ENCODE peak calls at places on chromosomes 4 and X, in four cellular contexts. V is K562, X is HepG2, S is GM12878. A is an unnamed sample.

GRCh38 chrX:70001269-70001668 is 48.5 kb downstream of the AWAT2 start:
- DNase-seq in X (no peak), V (no peak), S (no peak), A (no peak)

GRCh38 chrX:47571215-47571614 is 10.2 kb downstream of the ARAF start:
- DNase-seq in V (no peak), S (no peak), X (no peak), A (no peak)

GRCh38 chr4:117783716-117784115 is 250.6 kb upstream of the NDST3 start:
- DNase-seq in S (no peak), V (no peak), X (no peak), A (no peak)

GRCh38 chrX:40471965-40472648 is 108.7 kb upstream of the ATP6AP2 start:
- DNase-seq in S (peak), X (peak), V (peak), A (peak)

GRCh38 chr4:7110546-7110945 is 42.7 kb upstream of the GRPEL1 start:
- DNase-seq in X (no peak), V (no peak), S (no peak), A (no peak)

GRCh38 chr4:128347175-128347868 is 59.7 kb upstream of the PGRMC2 start:
- DNase-seq in X (no peak), S (no peak), V (peak), A (no peak)

GRCh38 chr4:47642985-47643745 is 158.1 kb downstream of the ATP10D start:
- DNase-seq in X (no peak), V (no peak), S (no peak), A (no peak)

GRCh38 chr4:169270156-169270809 is 473 bp downstream of the SH3RF1 start:
- DNase-seq in X (no peak), S (no peak), V (peak), A (peak)

GRCh38 chr4:98994474-98995182 is 893 bp upstream of the METAP1 start:
- DNase-seq in X (peak), S (no peak), V (peak), A (peak)

GRCh38 chr4:15740764-15741404 is 37.2 kb upstream of the CD38 start:
- DNase-seq in V (no peak), S (no peak), X (peak), A (peak)

GRCh38 chr4:11628093-11628725 is 199.5 kb upstream of the HS3ST1 start:
- DNase-seq in X (no peak), S (no peak), V (no peak), A (no peak)

GRCh38 chrX:13893826-13894225 is 76.9 kb upstream of the GPM6B start:
- DNase-seq in V (no peak), X (no peak), S (no peak), A (no peak)

GRCh38 chr4:6769138-6769983 is 13.2 kb upstream of the KIAA0232 start:
- DNase-seq in X (no peak), S (no peak), V (no peak), A (no peak)

GRCh38 chrX:11352296-11352741 is 59.1 kb downstream of the AMELX start:
- DNase-seq in V (peak), S (no peak), X (no peak), A (no peak)

GRCh38 chrX:13647709-13648212 is 5.2 kb upstream of the TCEANC start:
- DNase-seq in S (no peak), X (peak), V (peak), A (no peak)

GRCh38 chr4:153465583-153465921 is 608 bp upstream of the TMEM131L start:
- DNase-seq in X (peak), S (no peak), V (peak), A (peak)

GRCh38 chr4:150090836-150091235 is 12.6 kb downstream of the DCLK2 start:
- DNase-seq in S (no peak), X (no peak), V (no peak), A (no peak)

GRCh38 chr4:10100734-10101216 is 15.8 kb downstream of the WDR1 start:
- DNase-seq in V (no peak), S (no peak), X (no peak), A (no peak)

GRCh38 chr4:186264660-186265059 is 1.3 kb upstream of the F11 start:
- DNase-seq in X (no peak), S (no peak), V (no peak), A (no peak)

GRCh38 chrX:46693149-46693548 is 65.8 kb downstream of the SLC9A7 start:
- DNase-seq in X (no peak), S (peak), V (no peak), A (no peak)

GRCh38 chr4:77040856-77041576 is 34.8 kb downstream of the CCNI start:
- DNase-seq in X (no peak), V (no peak), S (no peak), A (peak)

GRCh38 chr4:77040265-77040664 is 35.5 kb downstream of the CCNI start:
- DNase-seq in S (no peak), X (no peak), V (no peak), A (no peak)

GRCh38 chr4:77036206-77036605 is 39.6 kb downstream of the CCNI start:
- DNase-seq in V (no peak), X (no peak), S (no peak), A (no peak)

GRCh38 chr4:77035153-77035552 is 40.6 kb downstream of the CCNI start:
- DNase-seq in X (no peak), S (no peak), V (no peak), A (no peak)

DNA sequence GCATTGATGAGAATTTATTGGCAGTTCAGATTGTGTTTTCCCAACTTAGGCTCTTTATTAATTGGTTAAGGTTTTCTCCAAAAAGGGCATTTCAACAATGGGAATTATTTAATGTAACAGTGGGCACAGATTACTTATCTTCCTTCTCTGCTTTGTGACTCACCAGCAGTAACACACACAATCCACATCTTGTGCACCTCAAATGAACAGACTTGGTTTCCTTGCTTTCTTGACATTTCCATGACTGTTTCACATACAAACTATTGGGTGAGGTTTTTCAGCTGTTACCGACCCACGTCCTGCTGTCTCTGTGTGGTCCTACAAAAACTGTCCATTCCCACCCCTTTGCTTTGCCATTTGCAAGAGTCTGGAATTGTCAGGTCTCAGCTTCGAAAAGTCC is 38.1 kb downstream of the CCNI start:
- DNase-seq in V (no peak), X (no peak), S (no peak), A (no peak)
- TF ChIP-seq JUND in V (no peak), X (no peak), S (no peak), A (no peak)

DNA sequence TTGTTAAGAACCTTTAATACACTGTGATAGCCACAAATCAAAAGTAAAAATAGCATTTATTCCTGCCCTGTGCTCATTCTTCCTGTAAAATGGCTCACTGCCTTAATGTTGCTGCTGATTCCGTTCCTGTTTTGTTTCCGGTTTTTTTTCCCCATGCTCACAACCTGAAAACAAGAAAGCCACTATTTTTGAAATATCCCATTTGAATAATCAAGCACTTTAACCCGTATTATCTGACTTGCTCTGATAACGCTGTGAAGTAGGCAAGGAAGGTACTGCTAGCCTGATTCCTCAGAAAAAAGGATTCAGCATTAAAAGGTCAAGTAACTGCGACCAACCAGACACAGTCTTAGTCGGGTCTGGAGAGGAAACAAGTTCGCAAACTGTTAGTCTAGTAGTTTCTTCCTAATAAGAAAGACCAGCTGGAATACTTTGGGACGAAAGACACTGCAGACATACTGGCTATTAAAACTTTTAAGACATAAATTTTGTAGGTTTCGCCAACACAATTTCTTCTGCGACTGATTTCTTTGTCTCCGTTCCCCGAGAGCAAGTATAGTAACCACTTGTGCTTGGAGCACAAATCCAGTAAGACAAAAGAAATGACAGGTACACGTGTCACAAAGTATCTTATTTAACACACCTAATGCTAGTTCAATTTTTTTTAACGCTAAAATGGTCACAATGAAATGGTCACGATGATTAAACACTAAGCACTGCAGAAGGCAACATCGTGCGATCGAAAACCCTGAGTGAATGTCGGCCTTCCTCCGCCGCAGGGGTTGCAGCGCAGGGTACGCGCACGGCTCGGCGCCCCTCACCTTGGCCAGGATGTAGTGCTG is 799 bp downstream of the COX18 start:
- DNase-seq in S (peak), V (peak), X (peak), A (no peak)
- TF ChIP-seq JUND in S (no peak), V (no peak), X (no peak), A (no peak)

DNA sequence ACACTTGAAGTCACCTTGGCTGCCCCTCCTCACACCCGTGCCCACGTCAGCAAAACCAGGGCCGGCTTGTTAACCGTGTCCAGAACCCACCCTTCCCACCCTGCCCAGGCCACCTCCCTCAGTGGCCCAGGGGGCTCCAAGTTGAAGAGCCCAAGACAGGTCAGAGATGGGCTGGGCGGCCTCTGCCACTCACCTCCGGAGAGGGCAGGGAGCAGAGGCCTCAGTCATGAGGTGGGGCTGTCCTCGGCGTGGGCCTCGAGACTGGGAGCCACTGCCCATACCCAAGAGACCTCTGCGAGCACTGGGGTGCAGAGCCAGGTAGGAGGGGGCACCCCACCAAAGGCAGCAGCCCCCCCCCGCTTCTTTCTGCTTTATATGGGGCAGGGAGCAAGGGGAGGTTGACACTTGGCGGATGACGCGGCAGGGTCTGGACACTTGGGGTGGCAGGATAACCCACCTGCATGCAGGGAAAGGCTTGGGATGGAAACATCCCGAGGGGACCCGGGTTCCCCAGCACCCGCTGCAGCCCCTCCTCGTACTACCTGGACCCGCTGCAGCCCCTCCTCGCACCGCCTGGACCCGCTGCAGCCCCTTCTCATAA is 38.0 kb upstream of the SPON2 start:
- DNase-seq in S (no peak), X (no peak), V (no peak), A (no peak)
- TF ChIP-seq JUND in S (no peak), X (no peak), V (no peak), A (no peak)

GRCh38 chrX:44224760-44225159 is 118.7 kb downstream of the EFHC2 start:
- DNase-seq in X (no peak), S (no peak), V (no peak), A (no peak)

GRCh38 chrX:44225667-44226066 is 117.8 kb downstream of the EFHC2 start:
- DNase-seq in V (no peak), S (no peak), X (no peak), A (no peak)

GRCh38 chrX:44227981-44228380 is 115.5 kb downstream of the EFHC2 start:
- DNase-seq in S (no peak), X (no peak), V (no peak), A (no peak)

GRCh38 chrX:44218465-44218864 is 125.0 kb downstream of the EFHC2 start:
- DNase-seq in V (no peak), X (no peak), S (no peak), A (no peak)

GRCh38 chrX:44223150-44223549 is 120.3 kb downstream of the EFHC2 start:
- DNase-seq in V (no peak), X (no peak), S (no peak), A (peak)
- TF ChIP-seq JUND in V (no peak), X (no peak), S (no peak), A (no peak)

DNA sequence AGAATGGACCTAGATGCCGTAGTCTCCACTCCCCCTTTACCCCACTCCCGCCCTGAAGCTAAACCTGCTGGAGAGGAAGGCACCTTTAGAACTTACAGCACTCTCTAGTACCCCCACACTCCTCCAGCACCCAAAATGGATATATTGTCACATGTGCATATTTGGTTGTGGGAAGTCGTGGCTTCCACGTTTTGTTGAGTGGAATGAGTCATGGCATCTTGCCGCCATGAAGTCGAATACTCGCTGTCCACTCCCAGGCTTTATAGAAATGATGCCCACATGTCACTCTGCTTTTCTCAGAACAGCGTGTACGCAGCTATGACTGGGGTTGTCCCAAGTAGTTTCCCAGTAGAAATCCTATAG is 545 bp downstream of the ABCE1 start:
- DNase-seq in V (peak), X (peak), S (no peak), A (peak)
- TF ChIP-seq JUND in V (peak), X (no peak), S (no peak), A (no peak)

GRCh38 chr4:34108456-34108855 is 2135.9 kb downstream of the ARAP2 start:
- DNase-seq in S (no peak), V (no peak), X (no peak), A (no peak)
- TF ChIP-seq JUND in S (no peak), V (no peak), X (no peak), A (no peak)

GRCh38 chr4:84176061-84176460 is 323.0 kb downstream of the NKX6-1 start:
- DNase-seq in X (no peak), S (no peak), V (no peak), A (no peak)
- TF ChIP-seq JUND in X (no peak), S (no peak), V (no peak), A (no peak)

A was measured in T47D.